ENCODE peak calls at places on chromosome 14, in nine cellular contexts. H is GM12865; Z is CD8-positive, alpha-beta T cell; M is B cell; F is AG10803; T is OCI-LY7; O is GM10248; K is transverse colon; P is neural crest cell. B is an unnamed sample.

GRCh38 chr14:96202441-96203094 is 2.1 kb upstream of the BDKRB2 start:
- DNase-seq in P (no peak), K (no peak), M (no peak), F (no peak), H (no peak), T (no peak), Z (no peak), O (no peak), B (no peak)

GRCh38 chr14:94558842-94559241 is 2.4 kb upstream of the SERPINA4 start:
- DNase-seq in Z (no peak), T (no peak), H (no peak), F (no peak), M (no peak), P (no peak), K (no peak), O (no peak), B (no peak)

GRCh38 chr14:100376751-100377171 is 53.6 kb downstream of the SLC25A47 start:
- DNase-seq in T (no peak), Z (no peak), K (no peak), M (peak), H (no peak), P (no peak), F (peak), O (no peak), B (no peak)

GRCh38 chr14:23022849-23023499 is 11.7 kb downstream of the PSMB5 start:
- DNase-seq in K (no peak), T (no peak), Z (no peak), O (no peak), M (no peak), H (no peak), F (no peak), P (no peak), B (no peak)

GRCh38 chr14:94499673-94500072 is 9.6 kb downstream of the SERPINA12 start:
- DNase-seq in H (no peak), K (no peak), M (no peak), T (no peak), F (no peak), Z (no peak), O (no peak), P (no peak), B (no peak)

GRCh38 chr14:100604126-100604501 is 16.9 kb upstream of the BEGAIN start:
- DNase-seq in F (no peak), O (no peak), H (no peak), M (no peak), P (no peak), Z (no peak), K (peak), T (no peak), B (no peak)

GRCh38 chr14:69487771-69488170 is 3.2 kb downstream of the PLEKHD1 start:
- DNase-seq in K (no peak), Z (no peak), P (no peak), H (no peak), M (no peak), O (no peak), F (no peak), T (no peak), B (no peak)

GRCh38 chr14:72498646-72499045 is 395.3 kb downstream of the DPF3 start:
- DNase-seq in O (no peak), Z (no peak), F (no peak), M (no peak), T (no peak), K (no peak), P (no peak), H (peak), B (no peak)

GRCh38 chr14:90256354-90257131 is at the start of gene PSMC1:
- DNase-seq in Z (peak), K (peak), M (peak), T (peak), H (peak), O (peak), F (peak), P (peak), B (peak)

GRCh38 chr14:48536318-48536717 is 860.9 kb upstream of the MDGA2 start:
- DNase-seq in H (no peak), K (no peak), T (peak), M (no peak), O (no peak), F (no peak), P (no peak), Z (no peak), B (peak)

GRCh38 chr14:24032727-24033418 is 18.9 kb upstream of the CARMIL3 start:
- DNase-seq in T (no peak), F (peak), H (no peak), M (no peak), K (no peak), P (no peak), Z (no peak), O (no peak), B (no peak)

GRCh38 chr14:20262642-20263128 is 23.6 kb downstream of the OR11H4 start:
- DNase-seq in O (no peak), K (no peak), H (peak), M (no peak), Z (no peak), F (peak), P (no peak), T (no peak), B (no peak)

GRCh38 chr14:91103116-91103515 is 10.8 kb upstream of the DGLUCY start:
- DNase-seq in P (no peak), H (no peak), M (no peak), Z (no peak), K (no peak), O (no peak), F (no peak), T (no peak), B (no peak)

GRCh38 chr14:78245238-78245637 is 75.1 kb downstream of the NRXN3 start:
- DNase-seq in P (no peak), H (no peak), K (peak), T (no peak), M (no peak), Z (no peak), F (no peak), O (no peak), B (no peak)

GRCh38 chr14:93894992-93895391 is 32.2 kb upstream of the FAM181A start:
- DNase-seq in F (no peak), P (no peak), K (no peak), H (no peak), O (no peak), M (no peak), T (no peak), Z (no peak), B (peak)

GRCh38 chr14:35343709-35344474 is 51.7 kb downstream of the PSMA6 start:
- DNase-seq in F (no peak), Z (no peak), P (no peak), O (no peak), H (no peak), T (no peak), K (no peak), M (no peak), B (no peak)

GRCh38 chr14:54906075-54906474 is 3.4 kb upstream of the GCH1 start:
- DNase-seq in Z (no peak), K (no peak), F (no peak), T (no peak), P (no peak), H (no peak), M (no peak), O (no peak), B (no peak)

GRCh38 chr14:54908230-54908629 is 5.6 kb upstream of the GCH1 start:
- DNase-seq in T (no peak), K (no peak), H (no peak), F (no peak), O (no peak), M (peak), P (no peak), Z (no peak), B (no peak)

GRCh38 chr14:54901380-54902142 is 1.1 kb downstream of the GCH1 start:
- DNase-seq in P (no peak), Z (no peak), H (peak), K (peak), T (peak), M (peak), F (no peak), O (no peak), B (no peak)

GRCh38 chr14:54902143-54902520 is 494 bp downstream of the GCH1 start:
- DNase-seq in H (peak), P (peak), M (peak), T (peak), F (peak), K (peak), Z (peak), O (peak), B (peak)

GRCh38 chr14:54902521-54903420 is at the start of gene GCH1:
- DNase-seq in K (peak), P (peak), H (peak), Z (peak), M (peak), T (peak), O (peak), F (no peak), B (peak)
- TF ChIP-seq CTCF in K (peak), P (peak), H (peak), Z (peak), M (peak), T (peak), O (peak), F (peak), B (peak)

DNA sequence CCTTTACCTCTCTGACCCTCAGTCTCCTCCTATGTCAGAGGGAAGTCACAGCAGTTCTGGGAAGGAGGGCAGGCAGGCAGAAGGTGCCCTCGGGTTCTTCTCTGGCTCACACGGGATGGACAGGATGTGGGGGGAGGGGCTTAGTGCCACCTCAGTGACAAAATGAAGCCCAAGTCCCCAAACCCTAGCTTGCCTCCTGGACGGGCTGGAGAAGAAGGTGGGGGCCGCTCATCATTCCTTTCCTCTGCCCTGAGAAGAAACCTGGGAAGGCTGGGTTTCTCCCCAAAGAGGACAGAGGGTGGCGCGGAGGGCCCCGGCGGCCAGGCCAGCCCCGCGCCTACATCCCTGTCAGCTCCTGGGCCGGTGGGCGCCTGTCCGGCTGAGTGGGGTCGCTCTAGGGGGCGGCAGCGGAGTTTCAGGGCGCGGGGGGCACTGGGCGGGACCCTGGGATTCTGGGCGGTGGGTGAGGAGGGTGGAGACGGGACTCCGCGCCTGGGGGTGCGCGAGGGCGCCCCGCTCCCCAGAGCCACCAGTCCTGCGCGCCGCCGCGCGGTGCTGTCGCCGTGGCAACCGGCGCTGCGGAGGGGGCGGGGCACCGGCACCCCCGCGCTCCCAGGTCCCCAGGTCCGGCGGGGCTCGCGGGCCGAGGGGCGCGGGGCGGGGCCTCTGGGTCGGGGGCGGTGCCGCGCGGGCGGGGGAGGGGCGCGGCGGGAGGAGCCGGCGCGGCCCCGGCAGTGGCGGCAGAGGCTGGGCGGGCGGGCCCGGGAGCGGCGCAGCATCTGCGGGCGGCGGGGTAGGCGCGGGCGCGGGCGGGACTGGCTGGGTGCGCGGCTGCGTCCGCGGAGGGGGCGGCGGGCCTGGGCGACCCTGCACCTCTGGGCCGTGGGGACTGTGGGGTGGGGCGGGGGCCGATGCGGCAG is at the start of gene TMEM121:
- DNase-seq in H (peak), M (peak), K (peak), P (peak), F (no peak), Z (no peak), O (peak), T (no peak), B (peak)
- TF ChIP-seq CTCF in H (no peak), M (no peak), K (no peak), P (no peak), F (no peak), Z (no peak), O (no peak), T (no peak), B (no peak)

GRCh38 chr14:102645746-102646440 is 53.4 kb downstream of the RCOR1 start:
- DNase-seq in H (no peak), F (peak), P (no peak), K (no peak), O (no peak), T (peak), M (no peak), Z (no peak), B (no peak)

GRCh38 chr14:102644523-102644922 is 52.1 kb downstream of the RCOR1 start:
- DNase-seq in H (no peak), P (no peak), T (peak), Z (no peak), O (no peak), M (peak), F (no peak), K (no peak), B (no peak)

GRCh38 chr14:102652194-102652593 is 59.7 kb downstream of the RCOR1 start:
- DNase-seq in K (no peak), T (no peak), P (no peak), Z (no peak), F (no peak), M (no peak), H (no peak), O (no peak), B (no peak)

DNA sequence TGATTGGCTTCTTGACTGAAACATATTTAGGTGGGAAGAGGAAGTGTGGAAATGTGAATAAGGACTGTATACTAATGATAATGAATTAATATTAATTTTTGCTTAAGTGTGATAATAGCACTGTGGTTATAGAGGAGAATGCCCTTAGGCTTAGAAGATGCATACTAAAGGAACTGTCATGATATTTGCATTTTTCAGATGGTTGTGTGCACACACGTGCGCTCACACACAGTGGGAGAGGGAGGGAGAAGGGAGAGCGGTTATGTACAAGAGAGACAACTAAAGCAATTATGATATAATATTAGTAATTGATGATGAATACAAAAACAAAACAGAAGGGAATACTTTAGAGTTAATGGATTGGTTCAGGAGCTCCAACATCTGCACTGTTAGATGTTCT is 54.2 kb downstream of the RCOR1 start:
- DNase-seq in O (no peak), M (no peak), T (peak), Z (no peak), H (no peak), K (no peak), F (peak), P (no peak), B (no peak)
- TF ChIP-seq CTCF in O (no peak), M (no peak), T (no peak), Z (no peak), H (no peak), K (no peak), F (no peak), P (no peak), B (no peak)

DNA sequence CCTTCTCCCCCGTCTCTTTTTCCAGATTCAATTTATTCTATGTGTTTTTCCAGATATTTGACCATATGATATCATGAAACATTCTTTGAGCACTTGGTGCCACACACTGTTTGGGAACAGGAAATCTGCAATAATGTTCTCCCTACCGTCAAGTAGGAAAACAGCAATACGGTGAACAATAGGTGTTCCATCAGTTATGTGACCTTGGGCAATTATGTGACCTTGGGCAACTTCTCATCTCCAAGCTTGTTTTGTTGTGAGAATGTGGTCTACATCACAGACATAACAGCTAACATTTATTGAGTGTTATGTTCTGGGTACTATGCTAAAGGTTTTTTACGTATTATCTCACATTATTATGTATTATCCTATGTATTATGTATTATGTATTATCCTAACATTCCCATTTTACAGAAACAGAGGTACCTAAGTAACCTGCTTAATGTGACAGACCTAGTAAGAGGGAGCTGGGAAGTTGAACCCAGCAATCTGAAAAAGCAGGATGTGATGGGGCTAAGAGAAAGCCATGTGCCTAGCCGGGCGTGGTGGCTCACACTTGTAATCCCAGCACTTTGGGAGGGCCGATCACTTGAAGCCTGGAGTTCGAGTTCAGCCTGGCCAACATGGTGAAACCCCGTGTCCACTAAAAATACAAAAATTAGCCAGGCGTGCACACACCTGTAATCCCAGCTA is 1.2 kb upstream of the NEK9 start:
- DNase-seq in F (no peak), K (peak), T (no peak), Z (no peak), P (no peak), O (no peak), M (no peak), H (no peak), B (no peak)
- TF ChIP-seq CTCF in F (no peak), K (no peak), T (no peak), Z (no peak), P (no peak), O (no peak), M (no peak), H (no peak), B (no peak)

GRCh38 chr14:51954657-51955056 is 34.7 kb upstream of the RTRAF start:
- DNase-seq in O (no peak), H (peak), K (no peak), P (no peak), M (peak), T (no peak), Z (no peak), F (no peak), B (no peak)
- TF ChIP-seq CTCF in O (peak), H (peak), K (no peak), P (no peak), M (peak), T (peak), Z (no peak), F (no peak), B (no peak)

DNA sequence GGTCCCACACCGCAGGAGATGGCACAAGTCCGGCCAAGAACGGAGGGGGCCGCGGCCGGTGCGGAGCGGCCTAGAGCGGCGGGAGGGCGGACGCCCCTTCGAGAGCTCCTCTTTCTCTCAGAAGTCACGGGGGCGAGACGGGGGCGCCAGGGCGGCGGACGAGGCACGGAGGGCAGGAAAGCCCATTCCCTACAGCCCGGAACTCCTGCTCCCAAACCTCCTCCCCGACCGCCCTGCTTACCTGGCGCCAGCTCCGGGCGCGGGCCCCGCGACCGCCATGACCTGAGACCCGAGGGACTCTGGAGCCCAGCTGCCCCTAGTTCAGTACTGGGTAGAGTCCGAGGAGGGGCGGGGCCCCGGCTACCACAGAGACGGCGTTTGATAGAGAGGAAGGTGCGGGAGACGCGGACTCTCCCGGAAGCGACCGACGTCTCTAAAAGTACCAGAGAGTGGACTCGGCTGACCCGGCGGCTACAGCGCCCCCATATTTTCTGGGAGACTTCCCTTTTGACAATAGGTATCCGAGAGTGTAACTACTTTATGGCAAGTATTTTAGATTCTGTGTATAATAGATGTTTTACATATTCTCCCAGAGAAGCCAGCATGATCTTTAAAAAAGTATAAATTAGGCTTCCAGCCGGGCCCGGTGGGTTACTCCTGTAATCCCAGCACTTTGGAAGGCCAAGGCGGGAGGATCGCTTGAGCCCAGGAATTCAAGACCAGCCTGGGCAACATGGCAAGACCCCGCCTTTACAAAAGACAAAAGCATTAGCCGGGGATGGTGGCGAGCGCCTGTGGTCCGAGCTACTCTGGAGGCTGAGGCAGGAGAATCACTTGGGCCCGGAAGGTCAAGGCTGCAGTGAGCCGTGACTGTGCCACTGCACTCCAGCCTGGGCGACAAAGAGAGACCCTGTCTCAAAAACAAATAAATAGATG is at the start of gene ABCD4:
- DNase-seq in T (peak), Z (peak), P (peak), O (peak), F (peak), K (peak), H (peak), M (peak), B (peak)
- TF ChIP-seq CTCF in T (peak), Z (peak), P (peak), O (peak), F (peak), K (peak), H (peak), M (peak), B (no peak)

GRCh38 chr14:74804219-74804825 is 41.2 kb downstream of the YLPM1 start:
- DNase-seq in M (peak), K (peak), Z (no peak), T (peak), O (peak), F (peak), H (peak), P (no peak), B (peak)
- TF ChIP-seq CTCF in M (peak), K (peak), Z (peak), T (peak), O (peak), F (peak), H (peak), P (peak), B (peak)

GRCh38 chr14:58912287-58912686 is 274.5 kb downstream of the DACT1 start:
- DNase-seq in Z (no peak), M (no peak), K (no peak), F (no peak), H (no peak), P (no peak), O (no peak), T (no peak), B (no peak)
- TF ChIP-seq CTCF in Z (no peak), M (no peak), K (no peak), F (no peak), H (no peak), P (no peak), O (no peak), T (no peak), B (no peak)

GRCh38 chr14:33879684-33880286 is 71.1 kb downstream of the EGLN3 start:
- DNase-seq in F (no peak), O (no peak), K (no peak), M (no peak), P (no peak), T (no peak), Z (no peak), H (no peak), B (no peak)

GRCh38 chr14:33884916-33885315 is 66.0 kb downstream of the EGLN3 start:
- DNase-seq in H (no peak), Z (no peak), F (no peak), T (no peak), O (no peak), M (no peak), K (no peak), P (no peak), B (no peak)

GRCh38 chr14:33876274-33876673 is 74.6 kb downstream of the EGLN3 start:
- DNase-seq in H (no peak), P (no peak), Z (no peak), M (no peak), O (no peak), K (no peak), T (no peak), F (no peak), B (no peak)

GRCh38 chr14:33880330-33880729 is 70.5 kb downstream of the EGLN3 start:
- DNase-seq in M (no peak), F (no peak), H (no peak), T (no peak), Z (no peak), P (no peak), K (no peak), O (no peak), B (no peak)
- TF ChIP-seq CTCF in M (no peak), F (no peak), H (no peak), T (no peak), Z (no peak), P (no peak), K (no peak), O (no peak), B (no peak)

B was measured in glutamatergic neuron.